ENCODE peak calls at places on chromosome 18, in four cellular contexts. One of them, this sample, is unnamed.

GRCh38 chr18:68817584-68817983 is 19.7 kb downstream of the CCDC102B start:
- DNase-seq in K562: no peak
- DNase-seq in tibial nerve: no peak
- DNase-seq in A549: no peak
- DNase-seq in this sample: no peak

GRCh38 chr18:72752220-72752619 is 115.6 kb downstream of the NETO1 start:
- DNase-seq in K562: no peak
- DNase-seq in tibial nerve: no peak
- DNase-seq in A549: no peak
- DNase-seq in this sample: no peak

GRCh38 chr18:47209166-47209565 is 33.0 kb upstream of the IER3IP1 start:
- DNase-seq in K562: no peak
- DNase-seq in tibial nerve: no peak
- DNase-seq in A549: no peak
- DNase-seq in this sample: no peak

GRCh38 chr18:62918361-62918760 is 203.0 kb downstream of the PHLPP1 start:
- DNase-seq in K562: no peak
- DNase-seq in A549: no peak
- DNase-seq in tibial nerve: no peak
- DNase-seq in this sample: no peak

GRCh38 chr18:74097803-74098202 is 49.8 kb downstream of the FBXO15 start:
- DNase-seq in K562: no peak
- DNase-seq in tibial nerve: no peak
- DNase-seq in A549: no peak
- DNase-seq in this sample: no peak

GRCh38 chr18:67515987-67516431 is 511 bp downstream of the DSEL start:
- DNase-seq in K562: peak
- DNase-seq in tibial nerve: peak
- DNase-seq in A549: peak
- DNase-seq in this sample: peak

GRCh38 chr18:31469629-31470028 is 22.1 kb downstream of the DSG3 start:
- DNase-seq in K562: no peak
- DNase-seq in tibial nerve: no peak
- DNase-seq in A549: no peak
- DNase-seq in this sample: no peak

GRCh38 chr18:79493211-79493800 is 97.6 kb downstream of the NFATC1 start:
- DNase-seq in A549: no peak
- DNase-seq in tibial nerve: no peak
- DNase-seq in K562: no peak
- DNase-seq in this sample: peak

GRCh38 chr18:46352520-46353250 is 248.5 kb downstream of the HAUS1 start:
- DNase-seq in K562: no peak
- DNase-seq in tibial nerve: no peak
- DNase-seq in A549: no peak
- DNase-seq in this sample: no peak

GRCh38 chr18:10422731-10423130 is 31.7 kb upstream of the APCDD1 start:
- DNase-seq in K562: no peak
- DNase-seq in tibial nerve: no peak
- DNase-seq in A549: no peak
- DNase-seq in this sample: no peak

GRCh38 chr18:8341481-8342230 is 267.6 kb upstream of the RAB12 start:
- DNase-seq in K562: no peak
- DNase-seq in A549: peak
- DNase-seq in tibial nerve: no peak
- DNase-seq in this sample: no peak

GRCh38 chr18:5625076-5625475 is 81.3 kb upstream of the EPB41L3 start:
- DNase-seq in A549: no peak
- DNase-seq in K562: no peak
- DNase-seq in tibial nerve: no peak
- DNase-seq in this sample: no peak

GRCh38 chr18:6414118-6414722 is 491 bp downstream of the L3MBTL4 start:
- DNase-seq in K562: no peak
- DNase-seq in tibial nerve: peak
- DNase-seq in A549: no peak
- DNase-seq in this sample: peak

GRCh38 chr18:48190994-48191393 is 218.2 kb downstream of the ZBTB7C start:
- DNase-seq in A549: no peak
- DNase-seq in K562: no peak
- DNase-seq in tibial nerve: no peak
- DNase-seq in this sample: no peak

GRCh38 chr18:22088029-22088428 is 81.4 kb upstream of the GATA6 start:
- DNase-seq in K562: no peak
- DNase-seq in tibial nerve: no peak
- DNase-seq in A549: no peak
- DNase-seq in this sample: peak

GRCh38 chr18:35564795-35565453 is 16.6 kb upstream of the GALNT1 start:
- DNase-seq in K562: no peak
- DNase-seq in tibial nerve: no peak
- DNase-seq in A549: no peak
- DNase-seq in this sample: no peak
- TF ChIP-seq EP300 in K562: no peak
- TF ChIP-seq EP300 in tibial nerve: no peak
- TF ChIP-seq EP300 in A549: no peak
- TF ChIP-seq EP300 in this sample: no peak

GRCh38 chr18:36380173-36380827 is 82.8 kb downstream of the FHOD3 start:
- DNase-seq in K562: no peak
- DNase-seq in A549: no peak
- DNase-seq in tibial nerve: no peak
- DNase-seq in this sample: no peak

GRCh38 chr18:36377626-36378025 is 80.1 kb downstream of the FHOD3 start:
- DNase-seq in tibial nerve: no peak
- DNase-seq in K562: no peak
- DNase-seq in A549: no peak
- DNase-seq in this sample: no peak

GRCh38 chr18:36376361-36376760 is 78.8 kb downstream of the FHOD3 start:
- DNase-seq in K562: no peak
- DNase-seq in A549: no peak
- DNase-seq in tibial nerve: no peak
- DNase-seq in this sample: no peak

GRCh38 chr18:36379426-36379984 is 82.0 kb downstream of the FHOD3 start:
- DNase-seq in A549: no peak
- DNase-seq in K562: no peak
- DNase-seq in tibial nerve: no peak
- DNase-seq in this sample: no peak

DNA sequence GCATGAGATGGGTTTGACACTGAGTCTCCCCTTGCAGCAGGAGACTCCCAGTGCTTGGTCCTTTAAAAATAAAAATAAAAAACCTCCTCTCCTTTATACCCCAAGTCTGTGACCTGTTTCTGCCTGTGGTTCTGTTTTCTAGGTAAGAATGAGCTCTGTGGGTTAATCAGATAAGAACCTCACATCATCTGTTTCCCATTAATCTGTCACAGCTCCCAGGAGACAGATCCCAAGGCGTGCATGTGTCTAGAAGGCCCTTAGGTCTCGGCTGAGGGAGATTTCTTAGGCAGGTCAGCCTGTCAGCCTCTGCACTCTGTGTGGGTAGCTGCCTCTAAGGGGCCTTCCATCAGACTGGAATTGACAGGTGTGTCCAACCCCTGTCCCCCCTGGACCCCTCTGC is 80.7 kb downstream of the FHOD3 start:
- DNase-seq in tibial nerve: no peak
- DNase-seq in K562: no peak
- DNase-seq in A549: no peak
- DNase-seq in this sample: no peak
- TF ChIP-seq EP300 in tibial nerve: no peak
- TF ChIP-seq EP300 in K562: no peak
- TF ChIP-seq EP300 in A549: no peak
- TF ChIP-seq EP300 in this sample: no peak

GRCh38 chr18:58481321-58482180 is 147.3 kb downstream of the ALPK2 start:
- DNase-seq in A549: no peak
- DNase-seq in tibial nerve: no peak
- DNase-seq in K562: no peak
- DNase-seq in this sample: no peak

GRCh38 chr18:58490238-58490637 is 138.7 kb downstream of the ALPK2 start:
- DNase-seq in tibial nerve: no peak
- DNase-seq in A549: no peak
- DNase-seq in K562: no peak
- DNase-seq in this sample: no peak

GRCh38 chr18:58491113-58491696 is 137.7 kb downstream of the ALPK2 start:
- DNase-seq in K562: no peak
- DNase-seq in A549: no peak
- DNase-seq in tibial nerve: no peak
- DNase-seq in this sample: no peak

GRCh38 chr18:58484989-58485962 is 143.6 kb downstream of the ALPK2 start:
- DNase-seq in K562: no peak
- DNase-seq in tibial nerve: no peak
- DNase-seq in A549: no peak
- DNase-seq in this sample: no peak
- TF ChIP-seq EP300 in K562: no peak
- TF ChIP-seq EP300 in tibial nerve: no peak
- TF ChIP-seq EP300 in A549: no peak
- TF ChIP-seq EP300 in this sample: no peak

DNA sequence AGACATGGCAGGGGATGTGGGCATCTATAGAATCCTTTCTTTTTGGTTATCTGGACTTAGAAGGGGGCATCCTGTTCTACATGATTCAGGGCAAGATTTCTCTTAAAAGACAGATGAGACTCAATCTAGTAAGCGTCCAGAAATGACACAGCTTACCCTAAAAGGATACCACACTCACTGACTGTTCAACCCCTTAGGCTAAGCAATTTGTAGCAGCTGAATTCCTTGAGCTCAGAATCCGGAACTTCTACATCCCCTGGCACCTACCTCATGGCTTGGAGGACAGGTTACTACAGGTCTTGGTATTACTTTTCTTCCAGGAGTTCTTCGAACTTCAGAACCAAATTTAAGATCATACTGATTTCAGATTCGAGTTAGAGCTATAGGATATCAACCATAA is 138.4 kb downstream of the LAMA3 start:
- DNase-seq in tibial nerve: no peak
- DNase-seq in A549: no peak
- DNase-seq in K562: no peak
- DNase-seq in this sample: no peak
- TF ChIP-seq EP300 in tibial nerve: no peak
- TF ChIP-seq EP300 in A549: no peak
- TF ChIP-seq EP300 in K562: no peak
- TF ChIP-seq EP300 in this sample: no peak

DNA sequence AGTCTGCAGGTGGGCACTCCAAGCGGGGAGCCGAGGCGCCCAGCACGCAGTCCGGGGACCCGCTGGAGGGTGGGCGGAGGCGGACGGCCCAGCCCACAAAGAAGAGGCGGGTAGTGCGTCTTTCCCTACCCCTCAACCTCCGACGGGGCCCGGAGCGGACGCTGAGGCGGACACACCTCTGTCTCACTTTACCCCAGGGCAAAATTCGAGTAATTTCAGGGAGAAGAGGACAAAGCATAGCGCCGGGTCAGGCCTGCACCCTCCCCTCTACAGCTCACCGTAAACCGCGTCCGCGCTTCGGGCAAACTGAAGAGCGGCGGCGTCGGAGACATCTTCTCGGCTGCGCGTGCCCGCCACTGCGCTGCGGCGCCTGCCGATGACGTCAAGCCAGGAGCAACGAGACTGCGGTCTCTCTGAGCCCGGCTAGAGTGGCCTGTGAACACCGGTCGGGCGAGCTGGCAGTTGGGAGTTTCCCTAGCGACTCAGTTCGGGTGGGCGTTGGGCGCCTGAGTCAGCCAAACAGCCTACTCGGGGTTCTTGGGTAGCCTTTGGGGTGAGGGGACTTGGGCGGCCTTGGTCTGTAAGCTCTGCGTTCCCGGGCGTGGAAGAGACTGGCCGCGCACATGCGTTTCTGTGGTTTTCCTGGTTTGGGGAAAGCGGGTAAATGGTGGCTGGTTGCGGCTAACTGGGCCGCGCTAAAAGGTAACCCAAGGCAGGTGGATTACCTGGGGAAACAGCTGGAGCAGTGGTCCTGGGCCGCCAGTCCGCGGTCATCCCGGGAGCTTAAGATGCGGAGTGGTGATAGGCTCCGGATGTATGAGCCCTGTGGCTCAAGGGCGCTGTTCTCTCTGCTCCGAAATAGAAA is at the start of gene THOC1:
- DNase-seq in A549: peak
- DNase-seq in tibial nerve: peak
- DNase-seq in K562: peak
- DNase-seq in this sample: peak
- TF ChIP-seq EP300 in A549: no peak
- TF ChIP-seq EP300 in tibial nerve: peak
- TF ChIP-seq EP300 in K562: peak
- TF ChIP-seq EP300 in this sample: no peak

GRCh38 chr18:11859903-11860407 is 8.7 kb downstream of the CHMP1B start:
- DNase-seq in K562: no peak
- DNase-seq in tibial nerve: no peak
- DNase-seq in A549: peak
- DNase-seq in this sample: no peak
- TF ChIP-seq EP300 in K562: peak
- TF ChIP-seq EP300 in tibial nerve: no peak
- TF ChIP-seq EP300 in A549: peak
- TF ChIP-seq EP300 in this sample: no peak

GRCh38 chr18:159037-159652 is 788 bp downstream of the USP14 start:
- DNase-seq in K562: no peak
- DNase-seq in A549: peak
- DNase-seq in tibial nerve: no peak
- DNase-seq in this sample: no peak
- TF ChIP-seq EP300 in K562: no peak
- TF ChIP-seq EP300 in A549: no peak
- TF ChIP-seq EP300 in tibial nerve: no peak
- TF ChIP-seq EP300 in this sample: no peak

GRCh38 chr18:42854558-42854957 is 260.9 kb downstream of the RIT2 start:
- DNase-seq in K562: no peak
- DNase-seq in tibial nerve: no peak
- DNase-seq in A549: no peak
- DNase-seq in this sample: no peak

GRCh38 chr18:42850174-42850766 is 265.2 kb downstream of the RIT2 start:
- DNase-seq in K562: no peak
- DNase-seq in A549: no peak
- DNase-seq in tibial nerve: no peak
- DNase-seq in this sample: no peak
- TF ChIP-seq EP300 in K562: no peak
- TF ChIP-seq EP300 in A549: no peak
- TF ChIP-seq EP300 in tibial nerve: no peak
- TF ChIP-seq EP300 in this sample: no peak

DNA sequence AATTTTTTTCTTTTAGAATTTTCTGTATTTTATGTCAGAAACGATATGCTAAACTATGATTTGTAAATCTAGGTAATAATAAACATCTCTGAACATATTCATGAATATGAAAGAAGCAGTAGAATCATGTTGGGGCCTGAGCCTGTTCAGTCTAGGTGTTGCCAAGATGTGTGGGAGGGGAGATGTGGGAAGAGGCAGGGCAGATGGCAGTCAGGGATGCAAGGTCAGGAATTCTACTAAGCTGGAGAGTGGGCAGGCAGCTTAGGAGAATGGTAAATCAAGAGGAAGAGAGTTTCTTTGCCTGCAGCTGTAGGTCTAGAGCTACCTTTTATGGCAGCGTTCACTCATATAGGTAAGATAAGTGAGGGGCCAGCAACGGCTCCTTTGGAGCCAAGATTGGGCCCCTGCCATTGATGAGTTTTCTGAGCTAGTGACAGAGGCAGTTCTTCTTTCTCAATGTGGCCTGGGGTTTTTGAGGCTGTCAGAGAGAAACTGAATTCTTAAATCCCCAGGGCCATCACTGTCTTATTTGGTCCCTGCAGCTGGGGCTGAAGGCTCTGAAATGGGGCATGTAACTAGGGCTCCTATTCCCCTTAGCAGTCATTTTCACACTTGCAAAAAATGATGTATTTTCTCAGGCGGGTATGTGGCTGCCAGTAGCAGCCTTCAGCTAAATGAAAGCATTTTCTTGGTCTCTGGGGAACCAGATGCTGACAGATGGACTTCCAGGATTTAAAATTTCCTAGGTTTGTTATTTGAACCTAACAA is 232.8 kb downstream of the PIK3C3 start:
- DNase-seq in A549: no peak
- DNase-seq in tibial nerve: no peak
- DNase-seq in K562: no peak
- DNase-seq in this sample: no peak
- TF ChIP-seq EP300 in A549: no peak
- TF ChIP-seq EP300 in tibial nerve: no peak
- TF ChIP-seq EP300 in K562: no peak
- TF ChIP-seq EP300 in this sample: no peak

This sample was measured in upper lobe of left lung.